ENCODE peak calls at places on chromosomes 5 and 9, in four cellular contexts. O, W, G and S are unnamed samples. For H3K27me3, the result is how much of the 10 kb centered on the place peaks cover.

GRCh38 chr5:77358566-77359205 is 133.4 kb downstream of the WDR41 start:
- DNase-seq in O (peak), W (no peak), G (no peak), S (no peak)

GRCh38 chr5:172502969-172503368 is 48.6 kb upstream of the SH3PXD2B start:
- DNase-seq in O (no peak), W (no peak), G (no peak), S (no peak)

GRCh38 chr9:85215416-85215815 is 526.3 kb downstream of the AGTPBP1 start:
- DNase-seq in O (no peak), W (no peak), G (no peak), S (no peak)

GRCh38 chr9:76564300-76564699 is 105.3 kb downstream of the GCNT1 start:
- DNase-seq in O (no peak), W (no peak), G (no peak), S (no peak)

GRCh38 chr5:106306313-106307028 is 1364.3 kb downstream of the EFNA5 start:
- DNase-seq in O (no peak), W (no peak), G (no peak), S (no peak)

GRCh38 chr9:20492772-20493171 is 129.5 kb downstream of the MLLT3 start:
- DNase-seq in O (no peak), W (no peak), G (no peak), S (no peak)

GRCh38 chr5:113089653-113090335 is 113.2 kb downstream of the DCP2 start:
- DNase-seq in O (no peak), W (peak), G (no peak), S (no peak)

GRCh38 chr5:134026521-134027202 is 21.9 kb upstream of the VDAC1 start:
- DNase-seq in O (peak), W (no peak), G (peak), S (no peak)

GRCh38 chr9:130289711-130290241 is 24.2 kb downstream of the HMCN2 start:
- DNase-seq in O (no peak), W (no peak), G (no peak), S (no peak)

GRCh38 chr9:16928179-16928945 is 57.9 kb upstream of the BNC2 start:
- DNase-seq in O (no peak), W (no peak), G (no peak), S (no peak)

GRCh38 chr9:121386442-121387175 is 16.6 kb upstream of the STOM start:
- DNase-seq in O (no peak), W (no peak), G (no peak), S (no peak)

GRCh38 chr5:60699549-60700346 is at the start of gene DEPDC1B:
- DNase-seq in O (peak), W (peak), G (peak), S (peak)

GRCh38 chr9:122821278-122821952 is 7.0 kb downstream of the PDCL start:
- DNase-seq in O (no peak), W (no peak), G (peak), S (no peak)

GRCh38 chr9:20508242-20508641 is 114.1 kb downstream of the MLLT3 start:
- DNase-seq in O (no peak), W (no peak), G (no peak), S (no peak)

GRCh38 chr5:115355095-115355494 is 58.6 kb upstream of the CCDC112 start:
- DNase-seq in O (no peak), W (no peak), G (no peak), S (no peak)

GRCh38 chr9:129194222-129194621 is 16.2 kb upstream of the IER5L start:
- DNase-seq in O (no peak), W (no peak), G (no peak), S (no peak)

GRCh38 chr5:55817030-55817429 is 34.1 kb upstream of the IL31RA start:
- DNase-seq in O (peak), W (no peak), G (no peak), S (no peak)

GRCh38 chr9:3467593-3468219 is 58.1 kb downstream of the RFX3 start:
- DNase-seq in O (peak), W (no peak), G (peak), S (peak)

GRCh38 chr5:142657446-142657845 is 28.4 kb downstream of the FGF1 start:
- DNase-seq in O (no peak), W (no peak), G (no peak), S (no peak)
- H3K27me3 ChIP-seq in O (under half), W (under half), G (under half), S (under half)

GRCh38 chr5:93620487-93621339 is 37.7 kb downstream of the NR2F1 start:
- DNase-seq in O (peak), W (peak), G (peak), S (peak)
- H3K27me3 ChIP-seq in O (under half), W (under half), G (under half), S (under half)

GRCh38 chr9:131635912-131636311 is 90.6 kb downstream of the PRRT1B start:
- DNase-seq in O (no peak), W (no peak), G (no peak), S (no peak)

GRCh38 chr9:131633491-131634031 is 88.2 kb downstream of the PRRT1B start:
- DNase-seq in O (no peak), W (no peak), G (no peak), S (no peak)

GRCh38 chr9:131639771-131640437 is 94.6 kb downstream of the PRRT1B start:
- DNase-seq in O (no peak), W (no peak), G (no peak), S (no peak)

GRCh38 chr9:131635285-131635684 is 90.0 kb downstream of the PRRT1B start:
- DNase-seq in O (peak), W (peak), G (peak), S (no peak)

GRCh38 chr9:131636593-131636992 is 91.3 kb downstream of the PRRT1B start:
- DNase-seq in O (no peak), W (no peak), G (no peak), S (no peak)
- H3K27me3 ChIP-seq in O (under half), W (under half), G (under half), S (under half)

GRCh38 chr9:107491081-107492053 is 1.8 kb upstream of the KLF4 start:
- DNase-seq in O (peak), W (no peak), G (peak), S (no peak)
- H3K27me3 ChIP-seq in O (under half), W (half or more), G (under half), S (under half)

DNA sequence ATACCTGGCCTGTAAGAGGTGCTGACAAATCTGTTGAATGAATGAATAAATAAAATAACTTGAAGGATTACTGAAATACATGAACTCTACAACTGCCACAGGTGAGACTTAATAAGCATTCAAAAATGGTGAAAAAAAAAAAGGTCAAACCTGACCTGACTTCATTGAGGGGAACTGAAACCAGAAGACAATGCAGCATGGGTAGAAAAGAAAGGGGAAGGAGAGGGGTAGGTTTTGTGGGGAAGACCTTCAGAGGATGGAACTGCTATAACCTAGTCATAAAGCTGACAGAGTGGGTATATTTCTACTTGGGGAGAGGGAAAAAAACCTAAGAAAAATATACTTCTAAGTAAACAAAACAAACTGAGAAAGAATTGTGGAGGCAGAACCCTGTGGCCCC is 56.6 kb downstream of the RASEF start:
- DNase-seq in O (no peak), W (no peak), G (no peak), S (no peak)
- H3K27me3 ChIP-seq in O (under half), W (under half), G (under half), S (under half)

DNA sequence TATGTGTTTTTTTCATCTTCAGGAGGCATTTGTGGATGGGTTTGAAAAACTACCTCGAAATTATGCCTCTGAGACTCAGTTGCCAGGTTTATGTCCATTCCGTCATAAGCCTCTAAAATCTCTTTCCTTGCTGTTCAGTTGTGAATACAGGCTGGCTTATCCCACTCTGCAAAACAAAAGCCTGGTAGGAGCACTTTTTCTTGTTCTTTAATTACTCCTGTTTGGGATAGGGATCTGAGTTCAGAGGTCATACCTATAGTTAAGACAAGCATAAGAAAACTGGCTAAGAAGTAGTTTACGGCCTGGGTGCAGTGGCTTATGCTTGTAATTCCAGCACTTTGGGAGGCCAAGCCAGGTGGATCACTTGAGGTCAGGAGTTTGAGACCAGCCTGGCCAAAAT is 24.4 kb downstream of the ZNF131 start:
- DNase-seq in O (no peak), W (no peak), G (no peak), S (no peak)
- H3K27me3 ChIP-seq in O (under half), W (under half), G (under half), S (under half)

GRCh38 chr5:135501965-135502364 is 33.8 kb downstream of the NEUROG1 start:
- DNase-seq in O (no peak), W (no peak), G (no peak), S (no peak)
- H3K27me3 ChIP-seq in O (under half), W (half or more), G (under half), S (under half)

GRCh38 chr9:98442541-98442940 is 187.1 kb upstream of the TBC1D2 start:
- DNase-seq in O (no peak), W (no peak), G (no peak), S (no peak)

GRCh38 chr9:98451576-98451975 is 196.1 kb upstream of the TBC1D2 start:
- DNase-seq in O (no peak), W (no peak), G (no peak), S (no peak)

GRCh38 chr9:98442114-98442513 is 186.7 kb upstream of the TBC1D2 start:
- DNase-seq in O (no peak), W (no peak), G (no peak), S (no peak)

GRCh38 chr9:98450486-98450885 is 195.0 kb upstream of the TBC1D2 start:
- DNase-seq in O (no peak), W (no peak), G (no peak), S (no peak)

DNA sequence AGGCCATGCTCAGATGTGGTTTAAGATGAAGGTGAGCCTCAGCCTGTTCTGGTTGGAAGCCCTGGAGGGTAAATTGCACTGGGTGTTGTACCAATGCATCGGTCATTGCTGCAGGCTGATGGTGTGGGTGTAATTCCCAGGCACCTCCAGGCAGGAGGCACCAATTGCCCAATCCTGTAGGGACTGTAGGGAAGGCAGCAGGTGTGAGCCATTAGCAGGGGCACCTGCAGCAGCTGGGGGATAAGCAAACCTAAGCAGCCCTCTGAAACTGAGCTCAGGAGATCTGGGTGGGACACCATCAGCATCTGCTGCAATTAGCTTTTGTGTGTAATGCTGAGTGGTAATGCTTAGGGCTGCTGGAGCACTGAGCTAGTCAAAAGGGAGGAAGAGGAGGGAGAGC is 190.1 kb upstream of the TBC1D2 start:
- DNase-seq in O (no peak), W (no peak), G (no peak), S (no peak)
- H3K27me3 ChIP-seq in O (under half), W (under half), G (under half), S (under half)